ENCODE peak calls at places on chromosomes 1 and 21, in seven cellular contexts. Y, I, T, S, K, F and Q are unnamed samples.

GRCh38 chr1:10935241-10935640 is 77.2 kb upstream of the TARDBP start:
- DNase-seq in Y (no peak), I (no peak), T (no peak), S (no peak), K (no peak), F (no peak), Q (no peak)

GRCh38 chr1:22572778-22573177 is 9.5 kb downstream of the EPHA8 start:
- DNase-seq in Y (no peak), I (no peak), T (no peak), S (no peak), K (no peak), F (no peak), Q (no peak)

GRCh38 chr1:65332821-65333220 is 23.5 kb downstream of the DNAJC6 start:
- DNase-seq in Y (no peak), I (no peak), T (no peak), S (no peak), K (no peak), F (no peak), Q (no peak)

GRCh38 chr1:89635825-89636815 is 3.2 kb downstream of the LRRC8C start:
- DNase-seq in Y (no peak), I (peak), T (no peak), S (peak), K (no peak), F (no peak), Q (no peak)

GRCh38 chr1:30763654-30764248 is 6.2 kb upstream of the LAPTM5 start:
- DNase-seq in Y (no peak), I (no peak), T (no peak), S (no peak), K (peak), F (no peak), Q (no peak)

GRCh38 chr1:7366286-7366954 is 404.7 kb upstream of the VAMP3 start:
- DNase-seq in Y (no peak), I (no peak), T (no peak), S (no peak), K (no peak), F (no peak), Q (no peak)

GRCh38 chr1:226665505-226666163 is 73.4 kb downstream of the ITPKB start:
- DNase-seq in Y (no peak), I (no peak), T (no peak), S (no peak), K (no peak), F (no peak), Q (no peak)

GRCh38 chr1:154557939-154558609 is 388 bp downstream of the UBE2Q1 start:
- DNase-seq in Y (no peak), I (no peak), T (peak), S (no peak), K (no peak), F (no peak), Q (no peak)

GRCh38 chr1:233668146-233668724 is 54.3 kb downstream of the KCNK1 start:
- DNase-seq in Y (no peak), I (no peak), T (no peak), S (no peak), K (no peak), F (no peak), Q (no peak)

GRCh38 chr21:27269646-27270045 is 302.8 kb upstream of the ADAMTS5 start:
- DNase-seq in Y (no peak), I (no peak), T (no peak), S (peak), K (peak), F (no peak), Q (peak)

GRCh38 chr1:100400332-100400933 is 48.1 kb downstream of the CDC14A start:
- DNase-seq in Y (peak), I (no peak), T (no peak), S (no peak), K (no peak), F (peak), Q (no peak)

GRCh38 chr1:119646521-119647227 is 1.4 kb downstream of the ZNF697 start:
- DNase-seq in Y (no peak), I (no peak), T (no peak), S (no peak), K (peak), F (peak), Q (no peak)

GRCh38 chr1:234579967-234580366 is 30.0 kb downstream of the IRF2BP2 start:
- DNase-seq in Y (no peak), I (no peak), T (no peak), S (no peak), K (no peak), F (no peak), Q (no peak)

GRCh38 chr21:36867506-36867905 is 99.0 kb downstream of the HLCS start:
- DNase-seq in Y (no peak), I (no peak), T (no peak), S (no peak), K (no peak), F (no peak), Q (no peak)

GRCh38 chr1:23779826-23780371 is 1.7 kb downstream of the PITHD1 start:
- DNase-seq in Y (no peak), I (no peak), T (no peak), S (no peak), K (no peak), F (no peak), Q (no peak)

GRCh38 chr1:147757015-147757990 is 3.1 kb downstream of the GJA5 start:
- DNase-seq in Y (no peak), I (no peak), T (no peak), S (no peak), K (no peak), F (no peak), Q (peak)

GRCh38 chr1:186183219-186183618 is 191.8 kb downstream of the TPR start:
- DNase-seq in Y (no peak), I (no peak), T (peak), S (no peak), K (peak), F (no peak), Q (peak)

GRCh38 chr1:24621121-24621520 is 22.0 kb upstream of the SRRM1 start:
- DNase-seq in Y (no peak), I (no peak), T (no peak), S (no peak), K (no peak), F (no peak), Q (no peak)

GRCh38 chr21:45763506-45763905 is 120.0 kb downstream of the PCBP3 start:
- DNase-seq in Y (no peak), I (no peak), T (no peak), S (no peak), K (no peak), F (no peak), Q (no peak)

GRCh38 chr1:65435987-65436386 is 15.5 kb downstream of the LEPR start:
- DNase-seq in Y (no peak), I (no peak), T (no peak), S (no peak), K (peak), F (no peak), Q (no peak)

GRCh38 chr1:1782399-1783221 is 4.3 kb upstream of the NADK start:
- DNase-seq in Y (no peak), I (no peak), T (peak), S (no peak), K (no peak), F (peak), Q (no peak)

GRCh38 chr1:232954594-232955365 is 4.4 kb downstream of the NTPCR start:
- DNase-seq in Y (no peak), I (no peak), T (no peak), S (no peak), K (peak), F (no peak), Q (no peak)

GRCh38 chr1:9440763-9441194 is 98.5 kb upstream of the SLC25A33 start:
- DNase-seq in Y (no peak), I (no peak), T (peak), S (no peak), K (no peak), F (no peak), Q (no peak)

GRCh38 chr1:7425771-7426170 is 345.3 kb upstream of the VAMP3 start:
- DNase-seq in Y (no peak), I (no peak), T (no peak), S (no peak), K (no peak), F (no peak), Q (no peak)

GRCh38 chr1:42551150-42551549 is 88.1 kb downstream of the CCDC30 start:
- DNase-seq in Y (no peak), I (no peak), T (no peak), S (no peak), K (no peak), F (no peak), Q (no peak)

GRCh38 chr1:112040891-112041740 is 51.6 kb upstream of the KCND3 start:
- DNase-seq in Y (no peak), I (no peak), T (no peak), S (no peak), K (no peak), F (no peak), Q (no peak)

GRCh38 chr1:199866210-199866617 is 161.3 kb upstream of the NR5A2 start:
- DNase-seq in Y (no peak), I (no peak), T (no peak), S (no peak), K (no peak), F (no peak), Q (no peak)

GRCh38 chr1:201907621-201908020 is 18.9 kb downstream of the SHISA4 start:
- DNase-seq in Y (no peak), I (no peak), T (no peak), S (no peak), K (no peak), F (no peak), Q (no peak)

GRCh38 chr1:221622389-221622788 is 119.5 kb downstream of the DUSP10 start:
- DNase-seq in Y (no peak), I (no peak), T (no peak), S (no peak), K (no peak), F (no peak), Q (no peak)

GRCh38 chr1:230365723-230366307 is 60.3 kb downstream of the PGBD5 start:
- DNase-seq in Y (no peak), I (no peak), T (no peak), S (no peak), K (no peak), F (peak), Q (no peak)

GRCh38 chr1:171219751-171220385 is 28.4 kb upstream of the FMO1 start:
- DNase-seq in Y (no peak), I (no peak), T (no peak), S (peak), K (peak), F (peak), Q (no peak)

GRCh38 chr1:160539896-160540858 is 17.1 kb upstream of the SLAMF6 start:
- DNase-seq in Y (no peak), I (no peak), T (no peak), S (no peak), K (no peak), F (no peak), Q (no peak)

GRCh38 chr1:158930504-158930903 is 848 bp upstream of the PYHIN1 start:
- DNase-seq in Y (no peak), I (no peak), T (no peak), S (no peak), K (no peak), F (no peak), Q (no peak)
- H3K27ac ChIP-seq in Y (no peak), I (no peak), T (no peak), S (no peak), K (no peak), F (no peak), Q (no peak)

GRCh38 chr1:228849011-228849541 is 113.8 kb downstream of the RHOU start:
- DNase-seq in Y (no peak), I (no peak), T (no peak), S (no peak), K (no peak), F (no peak), Q (no peak)
- H3K27ac ChIP-seq in Y (no peak), I (no peak), T (no peak), S (no peak), K (no peak), F (no peak), Q (no peak)

GRCh38 chr1:51969038-51969705 is 21.3 kb downstream of the RAB3B start:
- DNase-seq in Y (no peak), I (peak), T (no peak), S (peak), K (peak), F (no peak), Q (no peak)
- H3K27ac ChIP-seq in Y (no peak), I (no peak), T (no peak), S (peak), K (peak), F (no peak), Q (no peak)

DNA sequence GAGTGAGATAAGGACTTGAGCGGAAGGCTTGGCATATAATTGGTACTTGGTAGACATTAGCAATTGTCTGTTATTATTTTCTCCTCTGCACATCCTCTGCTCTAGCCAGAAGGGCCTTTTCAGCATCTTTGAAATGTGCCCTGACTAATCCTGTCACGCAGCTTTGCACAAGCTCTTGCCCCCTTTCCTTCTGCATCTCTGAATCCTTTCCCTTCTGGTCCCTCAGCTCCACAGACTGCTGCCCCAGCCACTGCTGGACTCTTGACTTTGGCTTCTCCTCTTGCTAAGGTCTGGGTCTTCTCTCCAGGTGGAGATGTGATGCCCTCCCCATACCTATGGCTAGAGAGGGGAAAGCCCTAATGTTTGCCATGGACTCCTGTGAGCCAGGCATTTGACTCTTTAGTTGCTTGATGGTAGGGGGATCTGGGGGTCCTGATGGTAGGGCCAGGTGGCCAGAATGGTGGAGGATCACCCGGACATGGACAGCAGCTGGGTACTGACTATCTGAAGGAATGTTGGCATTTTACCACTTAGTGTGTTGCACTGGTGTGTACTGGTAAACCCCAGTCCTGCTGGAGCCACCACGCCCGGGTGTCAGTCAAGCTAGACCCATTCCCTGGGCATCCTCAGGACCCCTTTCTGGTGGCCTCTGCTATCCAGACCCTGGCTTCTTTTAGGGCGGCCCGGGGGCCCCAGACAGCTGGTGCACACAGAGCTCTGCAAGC is 4.4 kb downstream of the HPCA start:
- DNase-seq in Y (no peak), I (no peak), T (no peak), S (no peak), K (no peak), F (no peak), Q (no peak)
- H3K27ac ChIP-seq in Y (no peak), I (no peak), T (no peak), S (no peak), K (no peak), F (no peak), Q (no peak)

GRCh38 chr1:91778964-91779363 is 107.0 kb downstream of the TGFBR3 start:
- DNase-seq in Y (no peak), I (no peak), T (no peak), S (no peak), K (no peak), F (no peak), Q (no peak)
- H3K27ac ChIP-seq in Y (peak), I (no peak), T (no peak), S (no peak), K (no peak), F (no peak), Q (no peak)

GRCh38 chr1:25933479-25934365 is 27.5 kb upstream of the STMN1 start:
- DNase-seq in Y (no peak), I (no peak), T (no peak), S (no peak), K (no peak), F (no peak), Q (no peak)
- H3K27ac ChIP-seq in Y (no peak), I (no peak), T (no peak), S (no peak), K (no peak), F (no peak), Q (no peak)

GRCh38 chr1:109282952-109283747 is at the start of gene PSRC1:
- DNase-seq in Y (peak), I (no peak), T (peak), S (peak), K (peak), F (peak), Q (peak)

GRCh38 chr1:109282497-109282951 is 421 bp downstream of the PSRC1 start:
- DNase-seq in Y (no peak), I (no peak), T (no peak), S (no peak), K (no peak), F (no peak), Q (no peak)

GRCh38 chr1:109280768-109281356 is 2.1 kb downstream of the PSRC1 start:
- DNase-seq in Y (no peak), I (no peak), T (no peak), S (no peak), K (no peak), F (no peak), Q (no peak)

GRCh38 chr1:109281680-109282496 is 1.1 kb downstream of the PSRC1 start:
- DNase-seq in Y (no peak), I (no peak), T (no peak), S (no peak), K (no peak), F (no peak), Q (no peak)

DNA sequence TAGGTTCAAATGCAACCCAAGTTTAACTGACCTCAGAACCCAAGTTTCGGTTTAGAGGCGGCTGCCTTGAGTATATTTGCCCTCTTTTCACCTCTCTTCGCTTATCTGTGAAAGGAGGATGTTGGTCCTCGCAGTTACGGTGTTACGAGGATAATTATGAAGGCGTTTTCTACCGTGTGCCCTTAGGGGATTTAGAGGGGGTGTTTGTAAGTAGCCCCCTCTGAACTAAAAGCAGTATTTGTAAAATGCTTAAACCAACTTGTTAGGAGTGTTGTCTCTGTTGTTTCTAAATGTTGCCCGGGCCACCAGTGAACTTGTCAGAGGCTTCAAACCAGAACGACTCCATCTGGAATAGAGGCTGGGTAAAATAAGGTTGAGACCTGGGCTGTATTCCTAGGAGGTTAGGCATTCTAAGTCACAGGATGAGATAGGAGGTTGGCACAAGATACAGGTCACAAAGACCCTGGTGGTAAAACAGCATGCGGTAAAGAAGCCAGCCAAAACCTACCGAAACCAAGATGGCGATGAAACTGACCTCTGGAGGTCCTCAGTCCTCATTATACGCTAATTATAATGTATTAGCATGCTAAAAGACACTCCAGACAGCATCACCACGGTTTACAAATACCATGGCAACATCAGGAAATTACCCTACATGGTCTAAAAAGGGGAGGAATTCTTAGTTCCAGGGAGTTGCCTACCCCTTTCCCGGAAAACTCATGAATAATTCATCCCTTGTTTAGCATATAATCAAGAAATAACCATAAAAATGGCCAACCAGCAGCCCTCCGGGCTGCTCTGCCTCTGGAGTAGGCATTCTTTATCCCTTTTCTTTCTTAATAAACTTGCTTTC is 1.0 kb upstream of the PSRC1 start:
- DNase-seq in Y (no peak), I (no peak), T (no peak), S (no peak), K (no peak), F (no peak), Q (no peak)
- H3K27ac ChIP-seq in Y (peak), I (peak), T (peak), S (peak), K (peak), F (no peak), Q (peak)

GRCh38 chr21:38983560-38983959 is 177.8 kb downstream of the ETS2 start:
- DNase-seq in Y (no peak), I (no peak), T (no peak), S (no peak), K (no peak), F (no peak), Q (no peak)

GRCh38 chr21:38982096-38982495 is 176.4 kb downstream of the ETS2 start:
- DNase-seq in Y (no peak), I (no peak), T (no peak), S (no peak), K (no peak), F (peak), Q (no peak)

GRCh38 chr21:38982804-38983203 is 177.1 kb downstream of the ETS2 start:
- DNase-seq in Y (no peak), I (no peak), T (no peak), S (no peak), K (no peak), F (no peak), Q (no peak)

GRCh38 chr21:38979271-38980196 is 173.8 kb downstream of the ETS2 start:
- DNase-seq in Y (no peak), I (no peak), T (no peak), S (no peak), K (no peak), F (peak), Q (peak)

DNA sequence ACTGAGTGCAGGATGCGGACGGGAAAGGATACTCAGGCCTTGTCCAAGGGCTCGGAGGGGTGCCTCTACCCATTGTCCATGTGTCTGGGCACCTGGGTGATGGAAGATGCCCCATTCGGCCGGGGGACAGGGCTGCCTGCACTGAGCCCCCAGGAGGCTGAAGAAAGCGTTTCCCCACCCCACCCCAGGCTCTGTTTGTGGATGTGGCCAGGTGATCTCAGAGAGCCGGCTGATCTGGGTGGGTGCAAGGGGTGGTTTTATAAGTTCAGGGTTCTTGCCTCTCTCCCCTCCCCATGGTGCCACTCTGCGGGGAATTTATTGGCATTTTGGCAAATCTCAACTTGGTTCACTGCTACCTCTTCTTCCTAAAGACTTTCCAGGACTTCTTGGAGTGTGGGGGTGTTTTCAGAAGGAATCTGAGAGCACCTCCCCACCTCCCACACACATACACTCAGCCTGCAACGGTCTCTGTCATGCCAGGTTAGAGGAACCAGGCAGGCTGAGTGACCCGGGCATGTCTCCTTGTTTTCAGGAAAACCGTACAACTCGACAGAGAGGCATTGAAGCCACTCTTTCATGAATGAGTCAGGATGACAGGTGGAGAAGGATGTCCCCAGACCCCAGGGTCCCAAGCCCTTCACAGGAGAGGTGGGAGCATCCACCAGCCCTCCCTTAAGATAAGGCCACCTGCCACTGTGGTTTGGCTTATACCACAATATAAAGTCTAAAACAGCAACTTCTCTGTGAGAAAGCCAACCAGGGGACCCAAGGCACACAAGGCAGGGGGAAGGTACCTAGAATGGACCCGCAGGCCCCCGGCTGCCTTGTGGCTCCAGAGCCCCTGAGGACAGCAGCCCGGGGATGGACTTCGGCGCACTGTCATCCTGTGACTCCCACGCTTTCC is 174.9 kb downstream of the ETS2 start:
- DNase-seq in Y (no peak), I (no peak), T (no peak), S (no peak), K (no peak), F (no peak), Q (no peak)
- H3K27ac ChIP-seq in Y (no peak), I (no peak), T (no peak), S (no peak), K (no peak), F (no peak), Q (no peak)